ENCODE peak calls at places on chromosomes 5 and 9, in nine cellular contexts. L, X, J, P, G, W, F, S and Y are unnamed samples. For H4K20me1, the result is how much of the 10 kb centered on the place peaks cover.

GRCh38 chr9:95721132-95721531 is 154.4 kb upstream of the ERCC6L2 start:
- DNase-seq in L (peak), X (no peak), J (no peak), P (no peak), G (no peak), W (no peak), F (no peak), S (no peak), Y (no peak)

GRCh38 chr5:60883229-60883628 is 39.2 kb upstream of the ELOVL7 start:
- DNase-seq in L (peak), X (no peak), J (no peak), P (no peak), G (no peak), W (peak), F (peak), S (peak), Y (no peak)

GRCh38 chr5:73311291-73312110 is 137.1 kb downstream of the FOXD1 start:
- DNase-seq in L (peak), X (peak), J (peak), P (no peak), G (no peak), W (no peak), F (no peak), S (peak), Y (peak)

GRCh38 chr9:2158111-2158610 is 143.0 kb downstream of the SMARCA2 start:
- DNase-seq in L (peak), X (peak), J (no peak), P (peak), G (peak), W (peak), F (no peak), S (peak), Y (no peak)

GRCh38 chr5:91175708-91176107 is 207.4 kb downstream of the ARRDC3 start:
- DNase-seq in L (no peak), X (peak), J (no peak), P (no peak), G (no peak), W (no peak), F (no peak), S (no peak), Y (no peak)

GRCh38 chr5:43422143-43422542 is 10.0 kb upstream of the CCL28 start:
- DNase-seq in L (peak), X (peak), J (no peak), P (no peak), G (no peak), W (no peak), F (no peak), S (peak), Y (no peak)

GRCh38 chr5:40495172-40495699 is 184.5 kb upstream of the PTGER4 start:
- DNase-seq in L (no peak), X (no peak), J (no peak), P (no peak), G (no peak), W (no peak), F (no peak), S (no peak), Y (no peak)

GRCh38 chr9:113155911-113156559 is 5.2 kb downstream of the SLC31A2 start:
- DNase-seq in L (no peak), X (no peak), J (no peak), P (peak), G (no peak), W (no peak), F (no peak), S (no peak), Y (no peak)

GRCh38 chr9:97502984-97503861 is 1.8 kb downstream of the TMOD1 start:
- DNase-seq in L (no peak), X (no peak), J (no peak), P (no peak), G (no peak), W (no peak), F (no peak), S (no peak), Y (no peak)

GRCh38 chr5:50318220-50318619 is 122.9 kb downstream of the EMB start:
- DNase-seq in L (no peak), X (no peak), J (no peak), P (no peak), G (no peak), W (no peak), F (no peak), S (no peak), Y (no peak)

GRCh38 chr5:88804444-88804843 is 78.5 kb downstream of the MEF2C start:
- DNase-seq in L (no peak), X (no peak), J (no peak), P (no peak), G (no peak), W (no peak), F (no peak), S (no peak), Y (no peak)

GRCh38 chr9:14313378-14313940 is 482 bp downstream of the NFIB start:
- DNase-seq in L (peak), X (peak), J (peak), P (no peak), G (no peak), W (no peak), F (no peak), S (peak), Y (no peak)

GRCh38 chr9:81321551-81321950 is 367.8 kb downstream of the TLE1 start:
- DNase-seq in L (peak), X (peak), J (no peak), P (no peak), G (no peak), W (no peak), F (no peak), S (no peak), Y (no peak)

GRCh38 chr5:1471240-1471853 is 26.1 kb upstream of the SLC6A3 start:
- DNase-seq in L (no peak), X (no peak), J (no peak), P (no peak), G (no peak), W (no peak), F (no peak), S (no peak), Y (no peak)

GRCh38 chr5:59174248-59174844 is 591.5 kb downstream of the RAB3C start:
- DNase-seq in L (peak), X (peak), J (no peak), P (no peak), G (no peak), W (peak), F (peak), S (peak), Y (no peak)

DNA sequence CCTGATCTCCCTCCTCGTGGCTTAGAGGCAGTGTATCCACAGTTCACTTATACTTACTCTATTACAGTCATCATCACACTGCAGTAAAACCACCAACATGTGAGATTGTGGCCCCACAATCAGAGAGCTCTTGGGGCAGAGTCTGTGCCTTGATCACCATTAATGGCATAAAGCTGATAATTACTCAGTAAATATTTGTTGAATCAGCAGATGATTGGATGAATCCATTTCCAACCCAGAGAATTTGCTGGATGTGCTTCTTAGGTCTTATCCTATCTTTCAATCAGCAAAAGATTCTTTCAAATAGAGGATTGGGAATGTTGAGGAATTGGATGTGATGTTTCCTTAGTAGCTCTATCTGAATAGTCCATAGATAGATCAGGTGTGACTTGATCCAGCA is 88.8 kb upstream of the PITX1 start:
- DNase-seq in L (no peak), X (no peak), J (no peak), P (no peak), G (no peak), W (no peak), F (no peak), S (no peak), Y (no peak)
- H3K4me2 ChIP-seq in L (no peak), X (no peak), J (no peak), P (no peak), G (no peak), W (no peak), F (no peak), S (no peak), Y (no peak)

GRCh38 chr5:146024034-146024433 is 81.3 kb downstream of the PLAC8L1 start:
- DNase-seq in L (no peak), X (no peak), J (no peak), P (no peak), G (no peak), W (no peak), F (no peak), S (no peak), Y (no peak)

GRCh38 chr5:146025108-146025507 is 80.3 kb downstream of the PLAC8L1 start:
- DNase-seq in L (no peak), X (no peak), J (no peak), P (no peak), G (no peak), W (no peak), F (no peak), S (peak), Y (no peak)

GRCh38 chr5:146016764-146017484 is 80.5 kb downstream of the SH3RF2 start:
- DNase-seq in L (no peak), X (no peak), J (no peak), P (no peak), G (no peak), W (peak), F (no peak), S (no peak), Y (no peak)

GRCh38 chr5:146018461-146019375 is 82.3 kb downstream of the SH3RF2 start:
- DNase-seq in L (peak), X (peak), J (no peak), P (no peak), G (no peak), W (no peak), F (no peak), S (no peak), Y (no peak)

GRCh38 chr5:146020100-146020499 is 83.7 kb downstream of the SH3RF2 start:
- DNase-seq in L (no peak), X (no peak), J (no peak), P (no peak), G (no peak), W (no peak), F (no peak), S (no peak), Y (no peak)
- H4K20me1 ChIP-seq in L (under half), X (under half), J (under half), P (under half), G (under half), W (under half), F (under half), S (under half), Y (under half)

GRCh38 chr5:9835121-9835770 is 205.1 kb upstream of the TAS2R1 start:
- DNase-seq in L (no peak), X (no peak), J (peak), P (no peak), G (no peak), W (no peak), F (no peak), S (no peak), Y (no peak)
- TF ChIP-seq EZH2 in L (no peak), X (no peak), J (no peak), P (no peak), G (no peak), W (no peak), F (no peak), S (no peak), Y (no peak)

GRCh38 chr5:75547826-75548225 is 36.1 kb downstream of the POLK start:
- DNase-seq in L (no peak), X (no peak), J (no peak), P (no peak), G (no peak), W (no peak), F (no peak), S (no peak), Y (no peak)

GRCh38 chr5:75552764-75553163 is 41.1 kb downstream of the POLK start:
- DNase-seq in L (no peak), X (no peak), J (no peak), P (no peak), G (no peak), W (no peak), F (no peak), S (no peak), Y (no peak)

GRCh38 chr5:75550597-75550996 is 38.9 kb downstream of the POLK start:
- DNase-seq in L (no peak), X (no peak), J (no peak), P (no peak), G (no peak), W (no peak), F (no peak), S (no peak), Y (no peak)

GRCh38 chr5:75553358-75553757 is 41.7 kb downstream of the POLK start:
- DNase-seq in L (no peak), X (no peak), J (no peak), P (no peak), G (no peak), W (no peak), F (no peak), S (no peak), Y (no peak)

DNA sequence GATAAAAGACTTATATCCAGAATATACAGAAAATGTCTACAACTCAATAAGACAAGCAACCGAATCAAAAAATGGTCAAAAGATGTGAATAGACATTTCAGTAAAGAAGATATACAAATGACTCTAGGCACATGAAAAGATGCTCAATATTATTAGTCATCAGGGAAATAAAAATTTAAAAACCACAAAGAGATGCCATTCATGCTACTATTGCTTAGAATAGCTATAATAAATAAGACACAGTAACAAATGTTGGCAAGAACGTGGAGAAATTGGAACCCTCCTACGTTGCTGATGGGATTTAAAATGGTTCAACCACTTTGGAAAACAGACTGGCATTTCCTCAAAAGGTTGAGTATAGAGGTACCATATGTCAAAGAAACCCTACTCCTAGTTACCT is 39.8 kb downstream of the POLK start:
- DNase-seq in L (peak), X (peak), J (no peak), P (no peak), G (no peak), W (no peak), F (no peak), S (no peak), Y (no peak)
- H3K4me2 ChIP-seq in L (no peak), X (peak), J (no peak), P (no peak), G (no peak), W (no peak), F (no peak), S (no peak), Y (no peak)

GRCh38 chr9:32278991-32279390 is 105.5 kb upstream of the ACO1 start:
- DNase-seq in L (no peak), X (no peak), J (no peak), P (no peak), G (no peak), W (no peak), F (no peak), S (no peak), Y (no peak)
- H4K20me1 ChIP-seq in L (under half), X (under half), J (under half), P (under half), G (under half), W (under half), F (under half), S (under half), Y (under half)